ENCODE peak calls at places on chromosome 17, in eight cellular contexts. K, C, T, R, O, S, U and B are unnamed samples.

GRCh38 chr17:1110844-1111598 is 68.8 kb downstream of the ABR start:
- DNase-seq in R (peak), O (no peak), T (no peak), S (peak), K (peak), U (peak), C (peak), B (peak)

GRCh38 chr17:58666858-58667267 is 25.0 kb downstream of the TEX14 start:
- DNase-seq in C (peak), R (no peak), S (peak), T (no peak), U (peak), O (peak), K (peak), B (peak)

GRCh38 chr17:22569459-22570143 is 877.3 kb downstream of the KCNJ18 start:
- DNase-seq in R (no peak), O (no peak), C (no peak), T (no peak), U (no peak), K (no peak), S (no peak), B (no peak)

GRCh38 chr17:78779848-78780247 is 2.2 kb downstream of the CYTH1 start:
- DNase-seq in K (no peak), R (no peak), U (no peak), S (no peak), C (no peak), O (peak), T (peak), B (no peak)

GRCh38 chr17:9199474-9200196 is 178.3 kb downstream of the NTN1 start:
- DNase-seq in R (no peak), T (peak), U (no peak), C (no peak), S (peak), O (no peak), K (no peak), B (peak)

GRCh38 chr17:65595071-65595655 is 33.7 kb upstream of the AXIN2 start:
- DNase-seq in C (no peak), K (no peak), R (no peak), O (no peak), T (no peak), U (no peak), S (no peak), B (no peak)

GRCh38 chr17:36946726-36947091 is 2.0 kb upstream of the AATF start:
- DNase-seq in S (no peak), K (no peak), T (no peak), O (no peak), C (no peak), U (no peak), R (no peak), B (no peak)

GRCh38 chr17:12342609-12343248 is 322.1 kb downstream of the MAP2K4 start:
- DNase-seq in T (peak), K (no peak), O (no peak), S (peak), C (no peak), U (peak), R (no peak), B (no peak)

GRCh38 chr17:20275653-20276052 is 191.7 kb downstream of the LGALS9B start:
- DNase-seq in K (no peak), C (no peak), R (no peak), T (no peak), S (no peak), O (no peak), U (no peak), B (no peak)

GRCh38 chr17:40399185-40399584 is 18.5 kb downstream of the TOP2A start:
- DNase-seq in O (no peak), U (peak), K (no peak), S (peak), C (no peak), T (peak), R (peak), B (no peak)

GRCh38 chr17:42537826-42538451 is 1.9 kb downstream of the NAGLU start:
- DNase-seq in U (no peak), T (no peak), C (no peak), O (no peak), S (no peak), R (no peak), K (no peak), B (no peak)

GRCh38 chr17:42537156-42537805 is 1.2 kb downstream of the NAGLU start:
- DNase-seq in R (no peak), C (no peak), U (no peak), S (no peak), T (no peak), O (no peak), K (no peak), B (no peak)

GRCh38 chr17:42535400-42536047 is 517 bp upstream of the NAGLU start:
- DNase-seq in O (no peak), T (no peak), R (no peak), C (no peak), U (no peak), S (no peak), K (no peak), B (no peak)

GRCh38 chr17:42536048-42536371 is at the start of gene NAGLU:
- DNase-seq in T (peak), C (peak), K (peak), O (peak), R (no peak), S (peak), U (peak), B (peak)

GRCh38 chr17:42536372-42537155 is 523 bp downstream of the NAGLU start:
- DNase-seq in R (peak), K (peak), S (peak), T (peak), O (peak), C (peak), U (no peak), B (peak)
- TF ChIP-seq CTCF in R (no peak), K (no peak), S (no peak), T (no peak), O (peak), C (no peak), U (no peak), B (no peak)

DNA sequence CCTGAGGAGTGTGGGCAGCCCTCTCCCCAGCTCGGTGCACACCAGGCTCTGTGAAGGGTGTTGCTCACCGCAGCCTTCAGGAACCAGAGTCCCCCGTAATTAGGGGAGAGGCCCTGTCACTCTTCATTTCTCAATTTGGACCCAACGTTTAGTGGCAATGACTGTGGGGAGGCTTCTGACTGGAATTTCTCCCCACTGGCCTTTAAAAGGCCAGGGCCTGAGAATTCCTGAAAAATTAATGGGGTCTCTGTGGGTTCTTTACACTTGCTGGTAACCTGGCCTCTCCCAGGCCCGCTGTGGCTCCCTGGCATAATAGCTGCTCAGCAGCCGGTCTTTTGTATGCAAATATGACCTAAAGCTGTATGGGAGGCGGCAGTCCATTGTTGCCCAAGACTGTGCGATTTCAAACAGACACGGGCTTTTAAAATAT is 209.7 kb downstream of the MSI2 start:
- DNase-seq in O (no peak), K (no peak), R (no peak), U (no peak), T (peak), S (no peak), C (no peak), B (no peak)
- H3K27ac ChIP-seq in O (peak), K (no peak), R (no peak), U (no peak), T (peak), S (no peak), C (no peak), B (no peak)

GRCh38 chr17:15999974-16000827 is 577 bp downstream of the TTC19 start:
- DNase-seq in R (no peak), O (peak), C (peak), T (peak), S (peak), U (no peak), K (no peak), B (peak)

GRCh38 chr17:15998031-15998574 is 1.4 kb downstream of the ZSWIM7 start:
- DNase-seq in S (no peak), K (no peak), C (no peak), R (no peak), U (no peak), O (no peak), T (no peak), B (no peak)

GRCh38 chr17:16001498-16001897 is 1.9 kb downstream of the TTC19 start:
- DNase-seq in O (no peak), S (no peak), R (no peak), K (no peak), T (no peak), C (no peak), U (no peak), B (no peak)

GRCh38 chr17:15996322-15996721 is 3.2 kb downstream of the ZSWIM7 start:
- DNase-seq in U (no peak), C (no peak), T (no peak), O (no peak), K (no peak), S (no peak), R (no peak), B (no peak)

DNA sequence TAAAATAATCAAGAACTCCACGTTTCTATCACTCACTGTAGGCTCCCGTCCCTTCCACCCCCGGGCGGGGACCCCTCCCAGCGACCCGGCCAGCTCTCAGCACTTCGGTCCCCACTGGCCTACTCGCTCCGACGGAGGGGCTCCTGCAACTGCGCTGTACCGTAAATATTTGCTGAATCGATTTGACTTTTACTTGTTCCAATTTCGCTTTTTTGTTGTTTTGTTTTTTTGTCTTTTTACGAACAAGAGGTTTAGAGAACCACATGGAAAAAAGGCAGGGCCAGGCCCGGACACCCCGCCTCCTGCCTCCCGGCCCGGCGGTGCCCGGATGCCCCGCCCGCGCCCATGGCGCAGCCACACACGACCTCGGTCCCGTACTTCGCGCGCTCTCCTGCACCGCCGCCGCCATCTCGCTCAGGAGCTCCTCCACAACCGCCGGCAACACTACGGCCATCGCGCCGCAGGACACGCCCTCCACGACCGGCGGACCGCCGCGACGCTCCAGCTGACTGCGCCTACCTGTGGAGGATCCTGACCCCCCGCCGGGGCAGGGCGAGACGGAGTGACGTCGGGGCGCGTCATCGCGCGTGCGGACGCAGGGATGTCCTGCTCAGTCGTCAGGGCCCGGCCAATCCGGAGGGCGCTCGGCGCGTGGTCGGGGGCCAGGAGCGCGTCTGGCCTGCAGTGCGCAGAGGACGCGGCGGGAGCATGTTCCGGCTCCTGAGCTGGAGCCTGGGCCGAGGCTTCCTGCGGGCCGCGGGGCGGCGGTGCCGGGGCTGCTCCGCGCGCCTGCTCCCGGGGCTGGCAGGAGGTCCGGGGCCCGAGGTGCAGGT is at the start of the genes TTC19 and ZSWIM7:
- DNase-seq in C (peak), U (peak), K (peak), T (peak), O (peak), S (peak), R (peak), B (peak)
- TF ChIP-seq CTCF in C (no peak), U (no peak), K (peak), T (no peak), O (peak), S (no peak), R (no peak), B (peak)

DNA sequence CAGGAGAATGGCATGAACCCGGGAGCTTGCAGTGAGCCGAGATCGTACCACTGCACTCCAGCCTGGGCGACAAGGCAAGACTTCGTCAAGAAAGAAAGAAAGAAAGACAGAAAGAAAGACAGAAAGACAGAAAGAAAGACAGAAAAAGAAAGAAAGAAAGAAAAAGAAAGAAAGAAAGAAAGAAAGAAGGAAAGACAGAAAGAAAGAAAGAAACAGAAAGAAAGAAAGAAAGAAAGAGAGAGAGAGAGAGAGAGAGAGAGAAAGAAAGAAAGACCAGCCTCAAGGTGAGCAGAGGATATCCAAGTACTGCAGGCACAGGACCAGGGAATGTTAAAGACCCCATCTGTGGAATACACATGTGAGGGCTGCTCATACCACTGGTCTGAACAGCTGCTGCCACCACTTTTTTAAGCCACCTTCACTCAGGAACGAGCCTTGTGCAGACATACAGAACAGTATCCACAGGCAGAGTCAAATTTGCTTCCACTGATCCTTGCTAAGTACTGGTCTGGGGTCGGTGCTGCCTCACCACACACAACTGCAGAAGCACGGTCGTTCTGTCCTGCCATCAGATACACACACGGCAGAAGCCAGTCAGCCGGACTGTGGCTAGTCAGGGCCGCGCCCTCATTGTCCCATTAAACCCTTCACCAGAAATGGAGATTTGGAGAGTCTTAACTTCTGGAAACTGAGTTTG is 7.7 kb downstream of the RAB5C start:
- DNase-seq in C (no peak), R (no peak), T (no peak), O (no peak), K (no peak), U (no peak), S (no peak), B (no peak)
- H3K27ac ChIP-seq in C (no peak), R (no peak), T (no peak), O (no peak), K (no peak), U (no peak), S (no peak), B (no peak)